ENCODE peak calls at places on chromosomes 2 and 18, in nine cellular contexts. B is GM12865; Y is lung microvascular endothelial cell; S is posterior vena cava; H is ACHN; Z is fibroblast of the conjunctiva; A is effector memory CD8-positive, alpha-beta T cell; U is activated CD8-positive, alpha-beta memory T cell treated with anti-CD3 and anti-CD28 coated beads for 1 hour; Q is pancreas. K is an unnamed sample.
A peak's percentile ranks its signal among the peaks of the same experiment; 100 is the strongest.

GRCh38 chr2:25041307-25041927 is 459 bp upstream of the EFR3B start:
- DNase-seq in B (peak; percentile 38), Y (peak; percentile 52), S (peak; percentile 85), H (peak; percentile 87), Z (peak; percentile 3), A (no peak), U (no peak), Q (peak; percentile 63), K (peak; percentile 24)

GRCh38 chr2:201419057-201419635 is 32.1 kb downstream of the TRAK2 start:
- DNase-seq in B (no peak), Y (peak; percentile 65), S (no peak), H (no peak), Z (no peak), A (no peak), U (no peak), Q (no peak), K (no peak)

GRCh38 chr2:1632006-1632348 is 112.3 kb downstream of the PXDN start:
- DNase-seq in B (no peak), Y (no peak), S (no peak), H (no peak), Z (no peak), A (no peak), U (no peak), Q (no peak), K (peak; percentile 79)

GRCh38 chr18:58143391-58143790 is 99.4 kb downstream of the NEDD4L start:
- DNase-seq in B (no peak), Y (no peak), S (no peak), H (no peak), Z (no peak), A (no peak), U (no peak), Q (no peak), K (no peak)

GRCh38 chr2:239506101-239506808 is 105.4 kb upstream of the HDAC4 start:
- DNase-seq in B (no peak), Y (no peak), S (no peak), H (no peak), Z (no peak), A (no peak), U (no peak), Q (no peak), K (no peak)

GRCh38 chr2:76998713-76999112 is 523.5 kb downstream of the LRRTM4 start:
- DNase-seq in B (no peak), Y (no peak), S (no peak), H (no peak), Z (no peak), A (no peak), U (no peak), Q (no peak), K (no peak)

GRCh38 chr18:5890606-5891360 is 4.5 kb downstream of the TMEM200C start:
- DNase-seq in B (peak; percentile 65), Y (peak; percentile 53), S (peak; percentile 72), H (peak; percentile 47), Z (no peak), A (no peak), U (no peak), Q (peak; percentile 26), K (no peak)

GRCh38 chr18:34709631-34710429 is at the start of gene DTNA:
- DNase-seq in B (peak; percentile 13), Y (peak; percentile 77), S (no peak), H (peak; percentile 24), Z (peak; percentile 99), A (no peak), U (no peak), Q (no peak), K (no peak)

GRCh38 chr2:235087812-235088607 is 136.2 kb downstream of the SH3BP4 start:
- DNase-seq in B (no peak), Y (peak; percentile 7), S (peak; percentile 83), H (no peak), Z (no peak), A (no peak), U (no peak), Q (peak; percentile 23), K (no peak)

GRCh38 chr18:3453540-3454364 is 3.8 kb downstream of the TGIF1 start:
- DNase-seq in B (peak; percentile 37), Y (peak; percentile 69), S (peak; percentile 87), H (peak; percentile 53), Z (peak; percentile 92), A (no peak), U (no peak), Q (peak; percentile 9), K (peak; percentile 76)

GRCh38 chr18:44325903-44326650 is 354.6 kb upstream of the SETBP1 start:
- DNase-seq in B (peak; percentile 54), Y (peak; percentile 84), S (no peak), H (peak; percentile 55), Z (peak; percentile 68), A (no peak), U (no peak), Q (peak; percentile 40), K (peak; percentile 48)

GRCh38 chr2:8821276-8822217 is 15.9 kb downstream of the KIDINS220 start:
- DNase-seq in B (no peak), Y (no peak), S (no peak), H (no peak), Z (peak; percentile 72), A (no peak), U (no peak), Q (peak; percentile 72), K (peak; percentile 40)

GRCh38 chr2:100235098-100235497 is 87.2 kb downstream of the LONRF2 start:
- DNase-seq in B (peak; percentile 84), Y (no peak), S (peak; percentile 66), H (no peak), Z (no peak), A (peak; percentile 3), U (peak; percentile 1), Q (no peak), K (no peak)

GRCh38 chr2:239216614-239217273 is 184.1 kb downstream of the HDAC4 start:
- DNase-seq in B (peak; percentile 40), Y (no peak), S (peak; percentile 73), H (no peak), Z (no peak), A (no peak), U (no peak), Q (no peak), K (no peak)

GRCh38 chr2:10738192-10738591 is 16.8 kb downstream of the ATP6V1C2 start:
- DNase-seq in B (no peak), Y (no peak), S (no peak), H (no peak), Z (no peak), A (no peak), U (no peak), Q (no peak), K (no peak)

GRCh38 chr2:71240794-71241193 is 13.9 kb upstream of the PAIP2B start:
- DNase-seq in B (no peak), Y (no peak), S (no peak), H (no peak), Z (no peak), A (no peak), U (no peak), Q (no peak), K (no peak)

GRCh38 chr2:61950571-61951315 is 45.3 kb downstream of the COMMD1 start:
- DNase-seq in B (no peak), Y (peak; percentile 74), S (no peak), H (no peak), Z (no peak), A (no peak), U (no peak), Q (no peak), K (no peak)

GRCh38 chr2:27152796-27153464 is 4.1 kb downstream of the TCF23 start:
- DNase-seq in B (no peak), Y (no peak), S (no peak), H (no peak), Z (no peak), A (no peak), U (no peak), Q (no peak), K (no peak)

GRCh38 chr2:240963065-240963375 is 35.4 kb upstream of the SNED1 start:
- DNase-seq in B (no peak), Y (no peak), S (peak; percentile 77), H (no peak), Z (no peak), A (no peak), U (no peak), Q (no peak), K (no peak)

GRCh38 chr18:33711514-33711913 is 133.5 kb downstream of the ASXL3 start:
- DNase-seq in B (no peak), Y (no peak), S (no peak), H (no peak), Z (no peak), A (no peak), U (no peak), Q (no peak), K (no peak)

GRCh38 chr2:8662239-8662879 is 19.5 kb upstream of the ID2 start:
- DNase-seq in B (no peak), Y (no peak), S (no peak), H (peak; percentile 72), Z (no peak), A (no peak), U (no peak), Q (no peak), K (no peak)

GRCh38 chr2:128473175-128474013 is 154.7 kb upstream of the HS6ST1 start:
- DNase-seq in B (peak; percentile 38), Y (no peak), S (no peak), H (no peak), Z (no peak), A (no peak), U (no peak), Q (no peak), K (peak; percentile 42)

GRCh38 chr2:79946046-79946445 is 358.5 kb downstream of the LRRTM1 start:
- DNase-seq in B (no peak), Y (no peak), S (no peak), H (no peak), Z (no peak), A (no peak), U (no peak), Q (no peak), K (no peak)

GRCh38 chr2:105118960-105119359 is 81.1 kb downstream of the MRPS9 start:
- DNase-seq in B (no peak), Y (peak; percentile 3), S (no peak), H (no peak), Z (no peak), A (no peak), U (no peak), Q (no peak), K (no peak)

GRCh38 chr2:20008703-20009102 is 3.8 kb downstream of the MATN3 start:
- DNase-seq in B (no peak), Y (no peak), S (no peak), H (no peak), Z (no peak), A (no peak), U (no peak), Q (no peak), K (no peak)

GRCh38 chr2:120831106-120831505 is 95.4 kb downstream of the GLI2 start:
- DNase-seq in B (no peak), Y (no peak), S (peak; percentile 50), H (no peak), Z (no peak), A (no peak), U (no peak), Q (no peak), K (no peak)